ENCODE peak calls at places on chromosomes 13 and 19, in six cellular contexts. W is astrocyte of the spinal cord; R is lower leg skin; K is foreskin fibroblast; L is CD8-positive, alpha-beta T cell; G is fibroblast of mammary gland. V is an unnamed sample.

GRCh38 chr13:95588721-95589120 is 36.2 kb downstream of the CLDN10 start:
- DNase-seq in G (peak; percentile 78), K (peak; percentile 33), W (peak; percentile 34), L (no peak), R (no peak), V (no peak)

GRCh38 chr13:30835442-30835841 is 70.6 kb upstream of the MEDAG start:
- DNase-seq in R (peak; percentile 32), K (no peak), L (no peak), G (no peak), W (no peak), V (no peak)

GRCh38 chr13:88329066-88329465 is 657.9 kb downstream of the SLITRK5 start:
- DNase-seq in L (no peak), W (no peak), K (no peak), G (no peak), R (no peak), V (no peak)

GRCh38 chr19:5225486-5226345 is 114.9 kb downstream of the PTPRS start:
- DNase-seq in R (no peak), W (no peak), G (no peak), L (no peak), K (no peak), V (no peak)

GRCh38 chr13:31045621-31046081 is 113.2 kb downstream of the TEX26 start:
- DNase-seq in R (peak; percentile 90), L (peak; percentile 73), W (peak; percentile 95), G (peak; percentile 93), K (peak; percentile 93), V (no peak)

GRCh38 chr19:58319241-58319640 is 7.6 kb upstream of the ZSCAN22 start:
- DNase-seq in W (no peak), K (no peak), R (no peak), G (no peak), L (no peak), V (no peak)

GRCh38 chr19:40726279-40726678 is 9.4 kb downstream of the ITPKC start:
- DNase-seq in G (no peak), L (no peak), K (no peak), W (no peak), R (no peak), V (no peak)

GRCh38 chr13:75444016-75444415 is 38.0 kb downstream of the TBC1D4 start:
- DNase-seq in L (no peak), R (no peak), W (no peak), G (no peak), K (no peak), V (no peak)

GRCh38 chr13:49652691-49653305 is 24.5 kb downstream of the ARL11 start:
- DNase-seq in L (no peak), G (peak; percentile 49), K (peak; percentile 27), W (no peak), R (no peak), V (no peak)

GRCh38 chr13:33678906-33679657 is 138.9 kb upstream of the RFC3 start:
- DNase-seq in R (peak; percentile 87), L (peak; percentile 16), W (peak; percentile 48), K (no peak), G (peak; percentile 71), V (no peak)

GRCh38 chr19:16449330-16449961 is 22.3 kb downstream of the EPS15L1 start:
- DNase-seq in G (no peak), K (no peak), W (no peak), L (no peak), R (no peak), V (no peak)

GRCh38 chr19:30066781-30067759 is 125.0 kb downstream of the URI1 start:
- DNase-seq in R (peak; percentile 76), L (no peak), K (no peak), W (no peak), G (no peak), V (peak; percentile 61)

GRCh38 chr13:56351041-56351440 is 789.7 kb upstream of the PRR20A start:
- DNase-seq in W (no peak), G (no peak), K (no peak), R (no peak), L (no peak), V (no peak)
- TF ChIP-seq CTCF in W (no peak), G (no peak), K (no peak), R (no peak), L (no peak), V (no peak)

DNA sequence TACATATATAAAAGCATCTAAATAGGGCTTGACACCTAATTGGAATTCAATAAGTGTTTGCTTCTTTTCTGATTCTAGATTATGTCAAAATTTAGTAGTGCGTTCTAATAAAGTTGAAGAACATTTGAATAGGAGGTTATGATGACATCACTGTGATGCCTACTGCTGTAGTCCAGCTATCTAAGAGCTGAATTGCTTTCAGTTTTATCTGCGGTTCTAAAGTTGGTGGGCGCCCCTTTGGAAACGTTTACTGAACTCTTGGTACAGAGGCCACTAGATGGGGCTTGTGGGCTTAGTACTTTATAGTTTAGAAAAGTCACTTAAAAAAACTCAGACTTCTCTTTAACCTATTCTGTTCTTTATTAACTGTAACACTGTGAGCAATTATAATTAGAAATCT is 776.9 kb downstream of the GPC5 start:
- DNase-seq in G (peak; percentile 61), W (peak; percentile 82), L (no peak), R (no peak), K (peak; percentile 2), V (no peak)
- TF ChIP-seq CTCF in G (peak; percentile 49), W (peak; percentile 64), L (no peak), R (no peak), K (peak; percentile 17), V (peak; percentile 69)

GRCh38 chr19:7216373-7216902 is 77.8 kb downstream of the INSR start:
- DNase-seq in G (no peak), R (no peak), K (no peak), L (no peak), W (no peak), V (no peak)

GRCh38 chr19:7213628-7214328 is 80.4 kb downstream of the INSR start:
- DNase-seq in R (no peak), L (no peak), W (no peak), G (no peak), K (no peak), V (no peak)

GRCh38 chr19:7215176-7215575 is 79.0 kb downstream of the INSR start:
- DNase-seq in L (no peak), W (no peak), G (no peak), R (no peak), K (no peak), V (no peak)

GRCh38 chr19:7211191-7211988 is 82.8 kb downstream of the INSR start:
- DNase-seq in L (no peak), G (no peak), W (no peak), R (no peak), K (no peak), V (no peak)

GRCh38 chr19:7214329-7215089 is 79.7 kb downstream of the INSR start:
- DNase-seq in K (no peak), G (no peak), R (no peak), L (no peak), W (no peak), V (no peak)
- TF ChIP-seq CTCF in K (no peak), G (no peak), R (no peak), L (no peak), W (no peak), V (no peak)

GRCh38 chr13:77916481-77916880 is 2.1 kb downstream of the EDNRB start:
- DNase-seq in W (no peak), L (no peak), G (peak; percentile 37), R (no peak), K (no peak), V (no peak)

GRCh38 chr13:77915676-77916075 is 3.0 kb downstream of the EDNRB start:
- DNase-seq in L (no peak), K (no peak), G (peak; percentile 58), R (no peak), W (no peak), V (no peak)

GRCh38 chr13:77919351-77920294 is 992 bp upstream of the EDNRB start:
- DNase-seq in R (peak; percentile 91), W (peak; percentile 29), L (no peak), K (no peak), G (peak; percentile 48), V (no peak)

DNA sequence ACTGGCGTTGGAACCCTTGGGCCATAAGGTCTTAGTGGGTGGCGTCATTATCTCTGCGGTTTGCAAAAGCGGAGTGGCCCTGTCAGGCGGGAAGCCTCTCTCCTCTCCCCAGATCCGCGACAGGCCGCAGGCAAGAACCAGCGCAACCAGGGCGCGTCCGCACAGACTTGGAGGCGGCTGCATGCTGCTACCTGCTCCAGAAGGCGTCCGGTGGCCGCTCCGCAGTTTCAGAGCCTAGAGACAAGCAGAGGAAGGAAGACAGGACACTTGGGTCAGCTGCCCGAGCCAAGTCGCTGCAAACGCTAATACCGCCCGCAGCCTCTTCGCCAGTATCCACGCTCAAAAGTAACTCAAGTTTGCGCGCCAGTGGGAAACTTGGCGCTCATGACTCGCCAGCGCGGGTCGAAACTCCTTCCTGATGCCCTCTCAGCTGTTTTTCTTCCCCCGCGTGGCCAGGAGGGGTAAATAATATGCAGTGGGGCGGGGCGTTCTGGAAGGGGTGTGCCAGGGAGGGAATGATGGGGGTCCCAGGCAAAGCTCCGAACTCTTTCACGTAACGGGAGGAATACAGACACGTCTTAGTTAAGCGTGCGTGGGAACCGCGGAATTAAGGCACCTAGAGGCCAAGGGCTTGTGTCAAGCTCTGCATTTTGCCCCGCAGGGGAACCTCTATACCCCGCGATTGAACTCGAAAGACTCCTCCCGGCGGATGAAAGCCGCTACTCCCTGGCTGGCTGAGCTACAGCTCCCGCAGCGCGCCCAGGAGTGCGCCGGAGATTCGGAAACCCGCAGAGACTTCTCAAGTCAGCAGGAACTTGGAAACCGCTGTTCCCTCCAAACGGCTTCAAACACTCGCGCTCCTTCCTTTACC is at the start of gene EDNRB:
- DNase-seq in K (no peak), L (no peak), W (peak; percentile 43), R (peak; percentile 88), G (peak; percentile 43), V (no peak)
- TF ChIP-seq CTCF in K (no peak), L (no peak), W (peak; percentile 22), R (no peak), G (peak; percentile 7), V (peak; percentile 53)